ENCODE peak calls at places on chromosomes 2 and 18, in eight cellular contexts. X, T, N, I, V, S, B and M are unnamed samples. For H4K20me1, the result is how much of the 10 kb centered on the place peaks cover.

GRCh38 chr18:54269924-54270844 is 867 bp downstream of the POLI start:
- DNase-seq in S (peak), B (peak), T (peak), V (peak), N (peak), X (peak), I (peak), M (peak)

GRCh38 chr2:239035361-239035814 is 187.5 kb downstream of the TWIST2 start:
- DNase-seq in S (no peak), T (peak), X (no peak), B (peak), V (no peak), I (peak), N (peak), M (peak)

GRCh38 chr2:159199236-159199635 is 87.3 kb downstream of the WDSUB1 start:
- DNase-seq in S (no peak), I (no peak), V (no peak), B (no peak), T (no peak), X (no peak), N (no peak), M (no peak)

GRCh38 chr2:26382534-26382933 is 19.2 kb upstream of the DRC1 start:
- DNase-seq in X (no peak), V (no peak), B (no peak), T (no peak), S (no peak), I (no peak), N (no peak), M (no peak)

GRCh38 chr2:174681099-174681982 is 82.9 kb downstream of the CHRNA1 start:
- DNase-seq in X (peak), S (no peak), V (no peak), T (no peak), I (no peak), B (peak), N (peak), M (peak)

GRCh38 chr2:150080115-150080514 is 407.4 kb downstream of the RND3 start:
- DNase-seq in I (no peak), S (peak), X (peak), B (no peak), N (no peak), V (peak), T (no peak), M (no peak)

GRCh38 chr2:60552096-60552850 is 1.2 kb downstream of the BCL11A start:
- DNase-seq in I (peak), B (peak), V (peak), S (no peak), X (peak), T (peak), N (peak), M (no peak)

GRCh38 chr18:53458944-53459580 is 765.4 kb downstream of the MBD2 start:
- DNase-seq in B (peak), N (peak), S (peak), V (no peak), X (peak), T (peak), I (no peak), M (peak)

GRCh38 chr2:95077521-95077807 is 44.1 kb downstream of the MRPS5 start:
- DNase-seq in N (peak), S (no peak), T (no peak), I (peak), V (no peak), B (peak), X (no peak), M (no peak)

GRCh38 chr18:78519394-78520062 is 460.1 kb upstream of the SALL3 start:
- DNase-seq in B (no peak), X (no peak), S (no peak), N (no peak), T (peak), V (no peak), I (no peak), M (peak)

GRCh38 chr18:79988925-79989361 is 580 bp upstream of the TXNL4A start:
- DNase-seq in S (peak), X (peak), N (peak), B (peak), V (no peak), I (no peak), T (peak), M (peak)

GRCh38 chr18:63775166-63775730 is at the start of gene SERPINB7:
- DNase-seq in B (no peak), I (no peak), T (no peak), X (peak), S (peak), V (peak), N (peak), M (no peak)

GRCh38 chr18:70074091-70074490 is 126.4 kb upstream of the CD226 start:
- DNase-seq in T (no peak), I (no peak), V (no peak), S (peak), X (peak), N (no peak), B (no peak), M (no peak)

GRCh38 chr2:112201706-112202430 is 53.0 kb downstream of the ZC3H8 start:
- DNase-seq in N (no peak), I (no peak), S (no peak), X (no peak), V (no peak), B (no peak), T (no peak), M (no peak)

GRCh38 chr2:134398300-134398699 is 144.4 kb downstream of the MGAT5 start:
- DNase-seq in S (peak), N (no peak), I (no peak), T (no peak), B (no peak), X (peak), V (peak), M (no peak)

GRCh38 chr2:170942615-170943014 is 13.6 kb downstream of the GORASP2 start:
- DNase-seq in S (no peak), I (no peak), V (no peak), N (no peak), T (no peak), X (no peak), B (no peak), M (no peak)

GRCh38 chr2:170943041-170943440 is 14.0 kb downstream of the GORASP2 start:
- DNase-seq in S (no peak), T (no peak), I (no peak), B (no peak), X (no peak), V (no peak), N (no peak), M (no peak)

GRCh38 chr2:170932948-170933347 is 3.9 kb downstream of the GORASP2 start:
- DNase-seq in T (no peak), S (no peak), N (no peak), V (no peak), B (no peak), I (no peak), X (no peak), M (peak)

GRCh38 chr2:170940066-170940465 is 11.0 kb downstream of the GORASP2 start:
- DNase-seq in N (no peak), S (no peak), X (no peak), B (no peak), I (no peak), V (no peak), T (no peak), M (no peak)

GRCh38 chr2:170937980-170938379 is 8.9 kb downstream of the GORASP2 start:
- DNase-seq in I (no peak), S (no peak), V (no peak), N (no peak), B (no peak), T (no peak), X (no peak), M (no peak)
- H4K20me1 ChIP-seq in I (under half), S (half or more), V (under half), N (half or more), B (half or more), T (under half), X (under half), M (half or more)

DNA sequence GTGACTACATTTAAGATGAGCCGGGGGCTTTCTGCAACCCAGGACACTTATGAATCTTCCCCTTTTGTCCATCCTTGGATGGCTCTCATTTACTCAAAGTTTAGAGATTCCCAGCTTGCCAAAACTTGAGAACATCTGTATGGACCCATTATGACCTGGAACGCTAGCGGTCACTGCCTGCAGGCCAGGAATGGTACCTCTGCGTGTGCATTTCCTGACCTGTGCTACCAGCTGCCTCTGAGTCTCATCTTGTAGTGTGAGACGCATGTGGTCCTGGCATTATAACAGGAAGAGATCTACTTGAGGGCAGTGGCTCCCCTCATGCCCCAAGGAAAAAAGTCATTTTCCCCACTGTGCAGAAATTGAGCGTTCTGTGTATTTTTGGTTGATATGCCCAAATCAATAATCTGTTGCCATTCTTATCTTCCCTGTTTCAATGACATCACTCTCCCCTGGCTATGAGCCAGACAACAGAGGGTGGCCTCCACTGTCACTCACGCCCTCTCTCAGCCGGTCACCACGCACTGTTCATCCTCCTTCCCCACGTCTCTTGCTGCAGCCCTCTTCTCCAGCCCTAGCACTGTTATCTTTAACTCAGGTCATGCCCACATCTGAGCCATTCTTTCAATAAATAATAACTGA is 28.5 kb upstream of the NPAS2 start:
- DNase-seq in T (no peak), B (no peak), N (peak), S (no peak), X (no peak), I (no peak), V (no peak), M (no peak)
- TF ChIP-seq CTCF in T (no peak), B (no peak), N (no peak), S (no peak), X (no peak), I (no peak), V (no peak), M (no peak)

GRCh38 chr2:171889333-171889732 is 4.7 kb downstream of the SLC25A12 start:
- DNase-seq in X (peak), T (no peak), B (no peak), N (no peak), V (no peak), I (no peak), S (peak), M (no peak)
- H3K4me2 ChIP-seq in X (no peak), T (no peak), B (no peak), N (no peak), V (no peak), I (no peak), S (no peak), M (no peak)

GRCh38 chr2:128272586-128273468 is 45.8 kb downstream of the HS6ST1 start:
- DNase-seq in N (no peak), B (no peak), S (no peak), V (no peak), X (no peak), I (no peak), T (peak), M (peak)
- H4K20me1 ChIP-seq in N (under half), B (under half), S (half or more), V (under half), X (under half), I (under half), T (under half), M (under half)

GRCh38 chr18:45174755-45175154 is 440.5 kb upstream of the SLC14A2 start:
- DNase-seq in S (no peak), N (no peak), I (no peak), X (no peak), B (no peak), T (no peak), V (no peak), M (no peak)

GRCh38 chr18:45175505-45175904 is 439.8 kb upstream of the SLC14A2 start:
- DNase-seq in X (peak), T (no peak), V (peak), I (no peak), N (peak), B (no peak), S (no peak), M (no peak)

GRCh38 chr18:45173327-45173726 is 441.9 kb upstream of the SLC14A2 start:
- DNase-seq in B (no peak), V (no peak), X (no peak), I (no peak), T (no peak), S (no peak), N (no peak), M (no peak)

GRCh38 chr18:45171575-45172225 is 443.6 kb upstream of the SLC14A2 start:
- DNase-seq in X (peak), V (no peak), B (no peak), S (peak), I (no peak), N (no peak), T (no peak), M (no peak)

DNA sequence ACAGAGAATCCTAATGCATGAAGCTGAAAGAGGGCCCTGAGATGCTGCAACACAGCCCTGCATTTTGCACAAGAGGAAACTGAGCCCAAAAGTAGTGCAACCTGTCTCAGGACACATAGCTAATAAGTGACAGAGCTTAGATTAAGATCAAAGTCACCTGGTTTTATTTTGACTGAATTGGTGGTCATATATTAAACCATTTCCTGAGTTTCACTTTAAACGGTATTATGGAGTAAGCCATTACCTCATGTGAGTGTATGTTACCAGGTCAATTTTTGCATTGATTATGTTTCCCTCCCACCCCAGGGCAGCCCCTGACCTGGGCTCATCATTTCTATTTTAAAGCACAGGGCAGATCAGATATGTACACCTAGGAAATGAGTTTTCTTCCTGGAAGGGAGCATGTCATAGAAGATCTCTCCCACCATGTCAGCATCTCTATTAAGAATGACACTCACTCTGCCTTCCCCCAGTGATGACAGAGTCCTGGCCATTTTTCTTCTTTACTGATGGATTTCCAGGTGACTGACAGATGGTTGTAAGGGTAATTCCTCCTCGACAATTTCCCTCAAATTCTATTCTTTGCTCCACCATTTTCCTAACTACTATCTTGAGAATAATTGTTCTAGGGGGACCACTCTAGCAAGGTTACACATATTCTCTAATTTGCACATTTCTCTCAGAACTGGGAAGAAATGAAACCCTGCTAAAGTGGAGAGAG is 441.3 kb upstream of the SLC14A2 start:
- DNase-seq in I (no peak), S (no peak), B (no peak), X (no peak), N (no peak), T (no peak), V (no peak), M (no peak)
- TF ChIP-seq CTCF in I (no peak), S (no peak), B (no peak), X (no peak), N (no peak), T (no peak), V (no peak), M (no peak)

GRCh38 chr18:11149441-11150270 is at the start of gene PIEZO2:
- DNase-seq in I (no peak), T (peak), V (no peak), B (peak), X (peak), S (peak), N (peak), M (peak)
- H3K4me2 ChIP-seq in I (no peak), T (peak), V (no peak), B (peak), X (peak), S (peak), N (peak), M (peak)

GRCh38 chr2:99342536-99342935 is 5.3 kb downstream of the EIF5B start:
- DNase-seq in B (no peak), S (no peak), N (no peak), I (no peak), V (no peak), X (no peak), T (no peak), M (no peak)
- H4K20me1 ChIP-seq in B (half or more), S (half or more), N (under half), I (under half), V (under half), X (under half), T (under half), M (under half)

DNA sequence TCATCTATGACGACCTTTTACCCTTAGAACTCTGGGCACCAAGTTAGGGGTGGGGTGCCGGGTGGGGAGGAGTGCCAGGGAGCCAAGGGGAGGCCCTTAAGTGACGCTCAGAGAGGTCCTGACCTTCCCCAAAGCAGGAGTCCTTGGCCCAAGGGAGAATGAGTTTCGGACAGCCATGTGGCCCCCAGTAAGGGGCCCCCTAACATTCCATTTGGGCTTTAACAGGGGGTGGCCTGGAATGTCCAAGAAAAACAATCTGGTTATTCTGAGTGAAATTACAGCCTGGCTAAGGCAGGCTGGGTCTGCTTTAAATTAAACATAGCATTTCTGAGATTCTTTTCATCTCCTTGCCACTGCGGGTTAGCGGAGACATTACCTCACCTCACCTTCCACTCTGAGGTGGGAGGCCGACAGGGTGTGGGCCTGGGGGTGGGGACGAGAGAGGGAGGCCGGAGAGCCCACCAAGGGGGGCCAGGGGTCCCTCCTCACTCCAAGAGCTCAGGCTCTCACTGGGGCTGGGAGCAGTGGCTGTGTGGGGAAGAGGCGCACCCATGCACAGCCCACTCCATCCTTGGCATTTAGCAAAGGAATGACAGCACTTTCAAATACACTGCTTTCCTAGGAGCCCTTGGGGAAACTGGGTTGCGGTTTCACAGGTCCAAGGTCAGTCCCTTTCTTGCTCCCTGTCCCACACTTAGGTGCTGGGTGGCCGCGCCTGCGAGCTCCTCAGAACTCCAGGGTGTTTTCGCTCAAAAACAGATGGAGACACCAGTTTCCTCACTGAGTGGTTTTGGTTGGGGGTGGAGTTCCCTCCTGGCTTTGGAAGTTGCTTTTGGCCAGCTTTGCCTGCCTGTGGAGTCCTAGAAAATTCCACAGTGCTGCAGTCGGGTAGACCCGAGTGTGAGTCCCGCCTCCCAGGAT is 107.4 kb downstream of the POLR1A start:
- DNase-seq in X (peak), S (peak), V (no peak), I (no peak), B (peak), T (peak), N (peak), M (peak)
- TF ChIP-seq CTCF in X (no peak), S (no peak), V (no peak), I (no peak), B (no peak), T (no peak), N (no peak), M (no peak)